ENCODE peak calls at places on chromosomes 12 and 14, in six cellular contexts. P, O, R, F, H and C are unnamed samples.
A peak's percentile ranks its signal among the peaks of the same experiment; 100 is the strongest.

GRCh38 chr12:93376436-93377251 is 1.1 kb upstream of the NUDT4 start:
- DNase-seq in P (no peak), O (no peak), R (no peak), F (no peak), H (peak; percentile 50), C (no peak)

GRCh38 chr12:10811883-10812536 is 2.0 kb upstream of the TAS2R9 start:
- DNase-seq in P (no peak), O (no peak), R (no peak), F (no peak), H (no peak), C (no peak)

GRCh38 chr12:78118036-78118435 is 287.3 kb downstream of the NAV3 start:
- DNase-seq in P (no peak), O (no peak), R (no peak), F (no peak), H (no peak), C (no peak)

GRCh38 chr12:41205070-41205715 is 17.1 kb downstream of the PDZRN4 start:
- DNase-seq in P (no peak), O (no peak), R (no peak), F (no peak), H (no peak), C (no peak)

GRCh38 chr12:93514853-93515252 is 47.5 kb downstream of the MRPL42 start:
- DNase-seq in P (no peak), O (no peak), R (no peak), F (no peak), H (no peak), C (peak; percentile 8)

GRCh38 chr14:101482066-101482465 is 79.2 kb upstream of the DIO3 start:
- DNase-seq in P (no peak), O (no peak), R (no peak), F (no peak), H (no peak), C (no peak)

GRCh38 chr12:68481181-68481941 is 129.3 kb upstream of the RAP1B start:
- DNase-seq in P (no peak), O (no peak), R (no peak), F (no peak), H (no peak), C (peak; percentile 46)

GRCh38 chr14:94043111-94043755 is 17.1 kb downstream of the OTUB2 start:
- DNase-seq in P (peak; percentile 23), O (no peak), R (no peak), F (no peak), H (no peak), C (no peak)

GRCh38 chr14:50008562-50009355 is 107.6 kb downstream of the VCPKMT start:
- DNase-seq in P (no peak), O (no peak), R (no peak), F (no peak), H (no peak), C (no peak)

GRCh38 chr12:120886194-120887018 is 17.8 kb downstream of the SPPL3 start:
- DNase-seq in P (no peak), O (no peak), R (no peak), F (no peak), H (no peak), C (no peak)